ENCODE peak calls at places on chromosomes 7 and 10, in seven cellular contexts. One of them, this sample, is unnamed.

GRCh38 chr7:27576360-27576944 is 86.2 kb downstream of the HIBADH start:
- DNase-seq in GM12878: no peak
- DNase-seq in H7: no peak
- DNase-seq in astrocyte of the spinal cord: peak; percentile 48
- DNase-seq in astrocyte of the cerebellum: peak; percentile 23
- DNase-seq in HCT116: peak; percentile 29
- DNase-seq in body of pancreas: no peak
- DNase-seq in this sample: no peak

GRCh38 chr10:33143160-33143728 is 185.2 kb upstream of the ITGB1 start:
- DNase-seq in astrocyte of the spinal cord: peak; percentile 81
- DNase-seq in GM12878: no peak
- DNase-seq in H7: no peak
- DNase-seq in HCT116: no peak
- DNase-seq in astrocyte of the cerebellum: no peak
- DNase-seq in body of pancreas: no peak
- DNase-seq in this sample: no peak

GRCh38 chr7:117669818-117670217 is 190.0 kb downstream of the CFTR start:
- DNase-seq in GM12878: no peak
- DNase-seq in H7: peak; percentile 11
- DNase-seq in astrocyte of the cerebellum: no peak
- DNase-seq in astrocyte of the spinal cord: no peak
- DNase-seq in body of pancreas: no peak
- DNase-seq in HCT116: no peak
- DNase-seq in this sample: no peak

GRCh38 chr7:47285860-47286491 is 295.9 kb downstream of the TNS3 start:
- DNase-seq in H7: no peak
- DNase-seq in GM12878: no peak
- DNase-seq in astrocyte of the spinal cord: peak; percentile 45
- DNase-seq in body of pancreas: no peak
- DNase-seq in astrocyte of the cerebellum: peak; percentile 16
- DNase-seq in HCT116: no peak
- DNase-seq in this sample: no peak

GRCh38 chr7:140009735-140010134 is 53.0 kb downstream of the PARP12 start:
- DNase-seq in body of pancreas: peak; percentile 75
- DNase-seq in astrocyte of the spinal cord: no peak
- DNase-seq in astrocyte of the cerebellum: no peak
- DNase-seq in HCT116: no peak
- DNase-seq in GM12878: no peak
- DNase-seq in H7: peak; percentile 25
- DNase-seq in this sample: no peak

GRCh38 chr10:87761892-87762291 is 56.1 kb downstream of the ATAD1 start:
- DNase-seq in astrocyte of the cerebellum: no peak
- DNase-seq in astrocyte of the spinal cord: peak; percentile 69
- DNase-seq in HCT116: peak; percentile 40
- DNase-seq in body of pancreas: no peak
- DNase-seq in H7: no peak
- DNase-seq in GM12878: no peak
- DNase-seq in this sample: no peak

GRCh38 chr10:10798543-10799192 is 219.0 kb upstream of the CELF2 start:
- DNase-seq in HCT116: no peak
- DNase-seq in GM12878: no peak
- DNase-seq in body of pancreas: no peak
- DNase-seq in astrocyte of the cerebellum: no peak
- DNase-seq in H7: peak; percentile 50
- DNase-seq in astrocyte of the spinal cord: no peak
- DNase-seq in this sample: no peak

GRCh38 chr7:28042721-28043120 is 137.9 kb downstream of the JAZF1 start:
- DNase-seq in astrocyte of the spinal cord: no peak
- DNase-seq in HCT116: no peak
- DNase-seq in GM12878: no peak
- DNase-seq in H7: no peak
- DNase-seq in astrocyte of the cerebellum: no peak
- DNase-seq in body of pancreas: no peak
- DNase-seq in this sample: no peak

GRCh38 chr10:99395750-99396445 is 34.5 kb downstream of the GOT1 start:
- DNase-seq in HCT116: no peak
- DNase-seq in astrocyte of the cerebellum: peak; percentile 56
- DNase-seq in H7: no peak
- DNase-seq in astrocyte of the spinal cord: peak; percentile 77
- DNase-seq in body of pancreas: no peak
- DNase-seq in GM12878: no peak
- DNase-seq in this sample: no peak

GRCh38 chr10:129332476-129332875 is 134.6 kb upstream of the MGMT start:
- DNase-seq in HCT116: peak; percentile 6
- DNase-seq in GM12878: no peak
- DNase-seq in H7: peak; percentile 88
- DNase-seq in body of pancreas: no peak
- DNase-seq in astrocyte of the cerebellum: no peak
- DNase-seq in astrocyte of the spinal cord: no peak
- DNase-seq in this sample: no peak

GRCh38 chr7:16753932-16754571 is 497 bp downstream of the TSPAN13 start:
- DNase-seq in HCT116: no peak
- DNase-seq in astrocyte of the cerebellum: no peak
- DNase-seq in astrocyte of the spinal cord: peak; percentile 23
- DNase-seq in body of pancreas: peak; percentile 69
- DNase-seq in H7: peak; percentile 72
- DNase-seq in GM12878: no peak
- DNase-seq in this sample: no peak

GRCh38 chr7:129433823-129434171 is 435 bp upstream of the STRIP2 start:
- DNase-seq in GM12878: no peak
- DNase-seq in body of pancreas: no peak
- DNase-seq in H7: no peak
- DNase-seq in astrocyte of the cerebellum: no peak
- DNase-seq in astrocyte of the spinal cord: no peak
- DNase-seq in HCT116: peak; percentile 46
- DNase-seq in this sample: peak; percentile 4

GRCh38 chr7:8594115-8594514 is 160.7 kb downstream of the NXPH1 start:
- DNase-seq in astrocyte of the cerebellum: no peak
- DNase-seq in HCT116: no peak
- DNase-seq in GM12878: no peak
- DNase-seq in H7: no peak
- DNase-seq in astrocyte of the spinal cord: no peak
- DNase-seq in body of pancreas: no peak
- DNase-seq in this sample: no peak

GRCh38 chr7:41222704-41223103 is 480.2 kb downstream of the INHBA start:
- DNase-seq in astrocyte of the spinal cord: peak; percentile 69
- DNase-seq in GM12878: no peak
- DNase-seq in H7: no peak
- DNase-seq in HCT116: no peak
- DNase-seq in astrocyte of the cerebellum: no peak
- DNase-seq in body of pancreas: no peak
- DNase-seq in this sample: no peak

GRCh38 chr10:116836087-116836486 is 13.2 kb upstream of the ENO4 start:
- DNase-seq in body of pancreas: no peak
- DNase-seq in HCT116: no peak
- DNase-seq in astrocyte of the cerebellum: no peak
- DNase-seq in astrocyte of the spinal cord: no peak
- DNase-seq in GM12878: no peak
- DNase-seq in H7: peak; percentile 81
- DNase-seq in this sample: no peak

GRCh38 chr7:26034386-26034785 is 117.6 kb upstream of the NFE2L3 start:
- DNase-seq in body of pancreas: no peak
- DNase-seq in astrocyte of the spinal cord: no peak
- DNase-seq in GM12878: no peak
- DNase-seq in astrocyte of the cerebellum: no peak
- DNase-seq in HCT116: no peak
- DNase-seq in H7: no peak
- DNase-seq in this sample: no peak

GRCh38 chr7:127322351-127322750 is 69.6 kb upstream of the GRM8 start:
- DNase-seq in astrocyte of the cerebellum: no peak
- DNase-seq in GM12878: no peak
- DNase-seq in body of pancreas: no peak
- DNase-seq in H7: no peak
- DNase-seq in HCT116: no peak
- DNase-seq in astrocyte of the spinal cord: no peak
- DNase-seq in this sample: no peak

GRCh38 chr10:48465860-48466521 is 138.9 kb downstream of the ARHGAP22 start:
- DNase-seq in body of pancreas: peak; percentile 4
- DNase-seq in H7: peak; percentile 79
- DNase-seq in HCT116: no peak
- DNase-seq in GM12878: no peak
- DNase-seq in astrocyte of the cerebellum: no peak
- DNase-seq in astrocyte of the spinal cord: no peak
- DNase-seq in this sample: no peak

GRCh38 chr7:67854784-67855183 is 858.2 kb downstream of the TYW1 start:
- DNase-seq in astrocyte of the cerebellum: no peak
- DNase-seq in body of pancreas: no peak
- DNase-seq in H7: no peak
- DNase-seq in HCT116: no peak
- DNase-seq in GM12878: no peak
- DNase-seq in astrocyte of the spinal cord: no peak
- DNase-seq in this sample: no peak

GRCh38 chr10:25701651-25702050 is 232.4 kb upstream of the MYO3A start:
- DNase-seq in astrocyte of the spinal cord: no peak
- DNase-seq in H7: peak; percentile 69
- DNase-seq in astrocyte of the cerebellum: no peak
- DNase-seq in GM12878: no peak
- DNase-seq in HCT116: no peak
- DNase-seq in body of pancreas: no peak
- DNase-seq in this sample: no peak

DNA sequence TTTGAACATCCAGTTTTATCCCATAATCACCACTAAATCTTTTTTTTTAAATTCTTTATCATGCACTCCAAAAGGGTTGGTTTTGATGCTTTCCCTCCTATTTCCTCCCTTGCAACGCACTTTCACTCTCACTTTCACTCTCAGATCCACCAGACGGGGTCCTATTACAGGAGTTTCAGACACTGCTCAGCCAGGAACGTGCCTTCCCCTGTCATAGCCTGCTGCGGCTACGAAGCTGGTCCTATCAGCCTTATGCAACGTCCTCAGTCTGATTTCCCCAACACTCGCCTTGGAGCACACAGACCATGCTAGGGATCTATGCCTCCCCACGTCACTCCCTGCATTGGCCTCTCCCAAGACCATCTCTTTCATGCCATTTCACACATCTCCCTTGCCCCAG is 23.4 kb downstream of the ZPBP start:
- DNase-seq in GM12878: peak; percentile 21
- DNase-seq in body of pancreas: peak; percentile 39
- DNase-seq in astrocyte of the cerebellum: no peak
- DNase-seq in astrocyte of the spinal cord: peak; percentile 31
- DNase-seq in HCT116: no peak
- DNase-seq in H7: no peak
- DNase-seq in this sample: no peak
- H3K4me3 ChIP-seq in GM12878: no peak overlapping the region
- H3K4me3 ChIP-seq in body of pancreas: peak overlapping the region; percentile 17
- H3K4me3 ChIP-seq in astrocyte of the cerebellum: peak overlapping the region; percentile 39
- H3K4me3 ChIP-seq in astrocyte of the spinal cord: peak overlapping the region; percentile 43
- H3K4me3 ChIP-seq in HCT116: peak overlapping the region; percentile 58
- H3K4me3 ChIP-seq in H7: no peak overlapping the region
- H3K4me3 ChIP-seq in this sample: peak overlapping the region; percentile 78

DNA sequence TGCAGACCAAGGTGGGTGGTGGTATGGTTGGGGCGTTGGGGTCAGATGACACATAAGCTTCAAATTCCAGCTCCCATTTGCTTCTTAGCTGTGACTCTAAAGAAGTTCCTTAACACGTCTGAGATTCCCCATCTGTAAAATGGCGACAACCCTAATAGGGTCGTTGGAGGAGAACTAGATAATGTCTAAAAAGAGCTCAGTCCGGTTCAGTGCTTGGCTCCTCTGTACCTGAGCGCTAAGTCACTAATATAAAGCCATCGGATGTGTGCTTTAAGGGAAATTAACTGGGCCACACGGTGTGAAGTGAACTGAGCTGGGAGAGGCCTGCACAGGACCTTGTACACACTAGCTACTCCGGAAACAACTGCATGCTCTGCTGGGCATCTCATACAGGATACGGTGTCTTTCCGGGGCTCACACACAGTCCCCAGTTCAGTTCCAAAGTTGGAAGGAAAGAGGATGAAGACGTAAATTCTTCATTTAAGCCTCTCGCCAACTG is 476 bp upstream of the ZFYVE27 start:
- DNase-seq in HCT116: no peak
- DNase-seq in body of pancreas: no peak
- DNase-seq in H7: no peak
- DNase-seq in GM12878: no peak
- DNase-seq in astrocyte of the cerebellum: no peak
- DNase-seq in astrocyte of the spinal cord: no peak
- DNase-seq in this sample: no peak
- H3K4me3 ChIP-seq in HCT116: peak overlapping the region; percentile 83
- H3K4me3 ChIP-seq in body of pancreas: no peak overlapping the region
- H3K4me3 ChIP-seq in H7: no peak overlapping the region
- H3K4me3 ChIP-seq in GM12878: no peak overlapping the region
- H3K4me3 ChIP-seq in astrocyte of the cerebellum: peak overlapping the region; percentile 98
- H3K4me3 ChIP-seq in astrocyte of the spinal cord: peak overlapping the region; percentile 96
- H3K4me3 ChIP-seq in this sample: peak overlapping the region; percentile 85

DNA sequence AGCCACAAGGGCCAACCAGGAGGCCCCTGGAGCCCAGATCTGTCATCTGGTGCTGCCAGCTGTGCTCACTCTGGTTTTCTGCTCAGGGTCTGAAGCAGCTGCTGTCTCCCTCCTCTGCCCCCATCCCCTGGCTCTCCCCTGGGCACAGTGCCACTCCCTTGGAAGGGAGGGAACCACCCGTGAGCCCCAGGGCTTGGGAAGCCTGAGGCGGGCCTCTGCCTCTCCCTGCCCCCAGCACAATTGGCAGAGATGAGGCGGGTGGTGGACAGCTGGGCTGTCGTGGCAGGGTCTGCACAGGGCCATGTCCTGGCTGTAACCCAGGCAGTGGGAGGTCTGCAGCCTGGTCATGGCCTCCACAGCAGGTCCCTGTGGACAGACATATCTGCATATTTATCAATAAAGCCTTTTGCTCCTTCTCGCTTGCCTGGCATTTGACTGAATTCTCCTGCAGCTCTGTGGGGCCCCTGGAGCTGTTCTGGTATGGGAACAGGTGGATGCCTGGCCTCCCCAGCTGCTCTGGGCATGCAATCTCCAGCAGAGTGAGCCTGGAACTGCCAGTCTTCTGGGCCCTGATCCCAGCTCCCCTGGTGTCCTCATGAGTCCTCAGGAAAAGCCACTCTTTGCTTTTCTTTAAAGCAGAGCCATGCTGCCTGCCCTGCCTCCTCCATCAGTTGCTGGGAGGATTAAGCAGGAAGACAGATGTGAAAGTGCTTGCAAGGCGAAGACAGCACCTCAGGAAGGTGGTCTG is 1.6 kb upstream of the ANKRD2 start:
- DNase-seq in H7: peak; percentile 25
- DNase-seq in body of pancreas: no peak
- DNase-seq in HCT116: no peak
- DNase-seq in GM12878: no peak
- DNase-seq in astrocyte of the spinal cord: no peak
- DNase-seq in astrocyte of the cerebellum: no peak
- DNase-seq in this sample: no peak
- H3K4me3 ChIP-seq in H7: no peak overlapping the region
- H3K4me3 ChIP-seq in body of pancreas: no peak overlapping the region
- H3K4me3 ChIP-seq in HCT116: peak overlapping the region; percentile 51
- H3K4me3 ChIP-seq in GM12878: no peak overlapping the region
- H3K4me3 ChIP-seq in astrocyte of the spinal cord: no peak overlapping the region
- H3K4me3 ChIP-seq in astrocyte of the cerebellum: no peak overlapping the region
- H3K4me3 ChIP-seq in this sample: no peak overlapping the region

DNA sequence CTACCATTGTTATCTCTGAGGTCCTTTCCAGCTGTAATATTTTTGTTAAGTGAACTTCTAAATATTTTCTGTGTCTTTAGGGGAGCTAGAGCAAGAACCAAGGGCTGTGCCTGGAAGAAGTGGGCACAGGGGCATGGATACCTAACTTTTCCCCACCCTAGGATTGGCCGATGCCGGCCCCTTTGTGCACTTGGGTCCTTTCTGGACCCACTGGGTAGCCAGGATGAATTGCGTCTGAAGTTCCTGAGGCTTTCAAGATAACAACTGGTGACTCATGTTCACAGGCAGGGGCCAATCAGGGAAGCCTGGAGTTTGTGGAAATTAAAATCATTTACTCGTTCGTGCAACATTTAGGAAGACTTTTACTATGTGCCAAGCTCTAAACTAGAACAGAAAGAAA is 758 bp downstream of the DPCD start:
- DNase-seq in astrocyte of the spinal cord: peak; percentile 27
- DNase-seq in body of pancreas: no peak
- DNase-seq in HCT116: peak; percentile 6
- DNase-seq in GM12878: no peak
- DNase-seq in H7: peak; percentile 29
- DNase-seq in astrocyte of the cerebellum: no peak
- DNase-seq in this sample: no peak
- H3K4me3 ChIP-seq in astrocyte of the spinal cord: peak overlapping the region; percentile 96
- H3K4me3 ChIP-seq in body of pancreas: no peak overlapping the region
- H3K4me3 ChIP-seq in HCT116: peak overlapping the region; percentile 89
- H3K4me3 ChIP-seq in GM12878: peak overlapping the region; percentile 79
- H3K4me3 ChIP-seq in H7: peak overlapping the region; percentile 95
- H3K4me3 ChIP-seq in astrocyte of the cerebellum: peak overlapping the region; percentile 97
- H3K4me3 ChIP-seq in this sample: peak overlapping the region; percentile 96